ENCODE peak calls at places on chromosome 16, in seven cellular contexts. X is stimulated activated CD4-positive, alpha-beta T cell treated with anti-CD3 and anti-CD28 coated beads, Interleukin-1b, Interleukin-23, amount 100 ng/mL, for 1 hour; V is amygdala; T is NCI-H1417; R is COR-L47; Z is NCI-H524; O is WERI-Rb-1. I is an unnamed sample.

GRCh38 chr16:10322723-10323527 is 62.9 kb upstream of the ATF7IP2 start:
- DNase-seq in T (no peak), Z (no peak), X (no peak), V (no peak), O (no peak), R (no peak), I (no peak)

GRCh38 chr16:4800290-4801041 is 2.0 kb downstream of the ROGDI start:
- DNase-seq in O (peak), X (no peak), Z (peak), V (peak), T (no peak), R (no peak), I (no peak)

GRCh38 chr16:57949013-57949412 is 21.9 kb downstream of the CNGB1 start:
- DNase-seq in T (no peak), Z (no peak), O (no peak), R (no peak), X (no peak), V (no peak), I (no peak)

GRCh38 chr16:25140459-25140858 is 28.9 kb downstream of the LCMT1 start:
- DNase-seq in X (no peak), Z (no peak), O (no peak), V (no peak), R (no peak), T (no peak), I (no peak)

GRCh38 chr16:23499801-23500200 is 10.5 kb downstream of the GGA2 start:
- DNase-seq in T (no peak), X (no peak), O (no peak), Z (no peak), R (no peak), V (no peak), I (no peak)

GRCh38 chr16:15775209-15775608 is 81.6 kb downstream of the MYH11 start:
- DNase-seq in X (no peak), R (no peak), O (no peak), V (no peak), Z (no peak), T (no peak), I (no peak)

GRCh38 chr16:86614699-86615098 is 36.4 kb downstream of the FOXL1 start:
- DNase-seq in X (no peak), R (no peak), O (no peak), V (no peak), Z (no peak), T (no peak), I (no peak)

GRCh38 chr16:4512473-4512872 is 26.1 kb downstream of the CDIP1 start:
- DNase-seq in X (no peak), R (no peak), T (no peak), V (no peak), Z (no peak), O (no peak), I (no peak)

GRCh38 chr16:89374393-89374948 is 115.9 kb downstream of the ANKRD11 start:
- DNase-seq in T (peak), R (no peak), O (peak), V (no peak), Z (peak), X (no peak), I (no peak)

GRCh38 chr16:50644730-50645129 is 36.4 kb downstream of the SNX20 start:
- DNase-seq in X (no peak), Z (no peak), O (peak), R (no peak), T (no peak), V (peak), I (no peak)

GRCh38 chr16:52547001-52547833 is at the start of gene TOX3:
- DNase-seq in Z (no peak), V (no peak), R (peak), O (peak), T (peak), X (no peak), I (no peak)

GRCh38 chr16:63289834-63290460 is 1253.7 kb upstream of the CDH8 start:
- DNase-seq in V (peak), R (peak), X (no peak), T (peak), Z (no peak), O (peak), I (no peak)

GRCh38 chr16:50438041-50438437 is 69.3 kb upstream of the BRD7 start:
- DNase-seq in X (no peak), O (no peak), Z (no peak), R (no peak), V (no peak), T (no peak), I (no peak)

GRCh38 chr16:4694664-4695451 is 1.5 kb downstream of the NUDT16L1 start:
- DNase-seq in Z (no peak), O (no peak), R (no peak), T (no peak), X (no peak), V (peak), I (no peak)

GRCh38 chr16:12228607-12229499 is 252.3 kb downstream of the SNX29 start:
- DNase-seq in T (peak), R (peak), Z (peak), O (peak), V (peak), X (no peak), I (peak)

GRCh38 chr16:13391337-13391736 is 489.9 kb downstream of the SHISA9 start:
- DNase-seq in V (no peak), T (no peak), O (no peak), R (no peak), X (no peak), Z (no peak), I (no peak)

GRCh38 chr16:16120382-16121184 is 102.7 kb downstream of the ABCC6 start:
- DNase-seq in Z (peak), O (peak), T (no peak), V (peak), R (peak), X (no peak), I (no peak)

GRCh38 chr16:89273741-89274472 is 56.4 kb downstream of the ZNF778 start:
- DNase-seq in O (no peak), X (no peak), V (no peak), Z (no peak), T (no peak), R (no peak), I (no peak)

I was measured in SJSA1.